ENCODE peak calls at places on chromosomes 12 and 14, in four cellular contexts. U is right lobe of liver, T is stomach, Q is GM12891. A is an unnamed sample.

GRCh38 chr12:105256011-105256410 is 20.0 kb upstream of the APPL2 start:
- DNase-seq in U (no peak), T (no peak), Q (no peak), A (no peak)

GRCh38 chr12:49966511-49967041 is 4.9 kb downstream of the AQP5 start:
- DNase-seq in Q (no peak), T (no peak), U (no peak), A (no peak)

GRCh38 chr12:20865873-20866272 is 55.4 kb downstream of the SLCO1B3 start:
- DNase-seq in T (no peak), U (no peak), Q (no peak), A (no peak)

GRCh38 chr12:8886515-8887284 is 27.6 kb upstream of the PHC1 start:
- DNase-seq in T (no peak), U (no peak), Q (no peak), A (no peak)

GRCh38 chr12:57905812-57906475 is 35.4 kb upstream of the ATP23 start:
- DNase-seq in T (no peak), Q (no peak), U (no peak), A (no peak)

GRCh38 chr14:70096866-70097265 is 91.9 kb downstream of the SLC8A3 start:
- DNase-seq in U (no peak), T (no peak), Q (no peak), A (no peak)

GRCh38 chr12:107759410-107759809 is 1.5 kb downstream of the PRDM4 start:
- DNase-seq in T (no peak), Q (no peak), U (no peak), A (peak)

GRCh38 chr14:87000071-87000470 is 992.9 kb downstream of the GALC start:
- DNase-seq in Q (no peak), T (no peak), U (no peak), A (no peak)

GRCh38 chr14:94392510-94392935 is 4.1 kb upstream of the SERPINA1 start:
- DNase-seq in Q (no peak), T (no peak), U (peak), A (no peak)

GRCh38 chr12:125221602-125222001 is 156.4 kb downstream of the AACS start:
- DNase-seq in Q (no peak), T (no peak), U (no peak), A (no peak)

GRCh38 chr12:129973236-129973961 is 69.6 kb upstream of the TMEM132D start:
- DNase-seq in Q (no peak), U (no peak), T (no peak), A (no peak)

GRCh38 chr12:93819048-93819491 is 141.9 kb downstream of the CRADD start:
- DNase-seq in T (peak), U (no peak), Q (no peak), A (no peak)

GRCh38 chr14:47590763-47591162 is 84.6 kb downstream of the MDGA2 start:
- DNase-seq in T (no peak), Q (no peak), U (no peak), A (no peak)

GRCh38 chr12:87827638-87828264 is 201.4 kb downstream of the C12orf50 start:
- DNase-seq in U (no peak), Q (no peak), T (no peak), A (peak)

GRCh38 chr14:39666386-39666785 is 234.2 kb upstream of the FBXO33 start:
- DNase-seq in T (no peak), U (no peak), Q (no peak), A (no peak)

GRCh38 chr12:10718279-10718821 is 4.8 kb downstream of the YBX3 start:
- DNase-seq in U (no peak), Q (no peak), T (no peak), A (no peak)

GRCh38 chr12:103273645-103274044 is 222.1 kb downstream of the C12orf42 start:
- DNase-seq in T (no peak), U (no peak), Q (no peak), A (no peak)

GRCh38 chr12:3405821-3406220 is 85.2 kb upstream of the PRMT8 start:
- DNase-seq in U (no peak), T (no peak), Q (no peak), A (no peak)

GRCh38 chr14:99749763-99750715 is 43.2 kb upstream of the EML1 start:
- DNase-seq in Q (no peak), T (no peak), U (no peak), A (no peak)

GRCh38 chr12:48296586-48297396 is 53.9 kb downstream of the ZNF641 start:
- DNase-seq in Q (peak), T (peak), U (peak), A (no peak)

GRCh38 chr12:42094277-42094676 is 50.4 kb downstream of the GXYLT1 start:
- DNase-seq in U (no peak), Q (no peak), T (no peak), A (peak)

GRCh38 chr14:89848165-89848564 is 106.4 kb downstream of the EFCAB11 start:
- DNase-seq in T (no peak), Q (no peak), U (no peak), A (no peak)

GRCh38 chr12:109586385-109587296 is 13.0 kb downstream of the MVK start:
- DNase-seq in U (no peak), Q (no peak), T (no peak), A (no peak)

GRCh38 chr12:11839093-11839641 is 189.7 kb downstream of the ETV6 start:
- DNase-seq in T (no peak), U (peak), Q (no peak), A (no peak)

GRCh38 chr12:32051511-32052299 is 54.9 kb upstream of the BICD1 start:
- DNase-seq in T (no peak), Q (no peak), U (no peak), A (peak)

GRCh38 chr12:7498832-7499231 is 4.7 kb downstream of the CD163 start:
- DNase-seq in Q (no peak), U (no peak), T (no peak), A (peak)

GRCh38 chr14:29584992-29585391 is 342.7 kb downstream of the PRKD1 start:
- DNase-seq in U (peak), Q (no peak), T (no peak), A (no peak)

GRCh38 chr14:75543786-75544185 is 21.5 kb downstream of the BATF start:
- DNase-seq in T (no peak), U (no peak), Q (no peak), A (no peak)

GRCh38 chr14:32513571-32514009 is 184.5 kb downstream of the AKAP6 start:
- DNase-seq in Q (no peak), T (no peak), U (no peak), A (no peak)

GRCh38 chr14:102558566-102558965 is 33.9 kb upstream of the RCOR1 start:
- DNase-seq in T (no peak), U (no peak), Q (no peak), A (no peak)

GRCh38 chr12:89882051-89882450 is 173.4 kb upstream of the ATP2B1 start:
- DNase-seq in Q (no peak), U (no peak), T (no peak), A (no peak)

GRCh38 chr14:23751591-23751990 is 115.4 kb downstream of the DHRS2 start:
- DNase-seq in U (no peak), Q (no peak), T (no peak), A (no peak)

GRCh38 chr14:77097689-77098469 is at the start of gene CIPC:
- DNase-seq in Q (peak), T (peak), U (peak), A (peak)
- TF ChIP-seq POLR2A in Q (peak), T (peak), U (peak), A (peak)

DNA sequence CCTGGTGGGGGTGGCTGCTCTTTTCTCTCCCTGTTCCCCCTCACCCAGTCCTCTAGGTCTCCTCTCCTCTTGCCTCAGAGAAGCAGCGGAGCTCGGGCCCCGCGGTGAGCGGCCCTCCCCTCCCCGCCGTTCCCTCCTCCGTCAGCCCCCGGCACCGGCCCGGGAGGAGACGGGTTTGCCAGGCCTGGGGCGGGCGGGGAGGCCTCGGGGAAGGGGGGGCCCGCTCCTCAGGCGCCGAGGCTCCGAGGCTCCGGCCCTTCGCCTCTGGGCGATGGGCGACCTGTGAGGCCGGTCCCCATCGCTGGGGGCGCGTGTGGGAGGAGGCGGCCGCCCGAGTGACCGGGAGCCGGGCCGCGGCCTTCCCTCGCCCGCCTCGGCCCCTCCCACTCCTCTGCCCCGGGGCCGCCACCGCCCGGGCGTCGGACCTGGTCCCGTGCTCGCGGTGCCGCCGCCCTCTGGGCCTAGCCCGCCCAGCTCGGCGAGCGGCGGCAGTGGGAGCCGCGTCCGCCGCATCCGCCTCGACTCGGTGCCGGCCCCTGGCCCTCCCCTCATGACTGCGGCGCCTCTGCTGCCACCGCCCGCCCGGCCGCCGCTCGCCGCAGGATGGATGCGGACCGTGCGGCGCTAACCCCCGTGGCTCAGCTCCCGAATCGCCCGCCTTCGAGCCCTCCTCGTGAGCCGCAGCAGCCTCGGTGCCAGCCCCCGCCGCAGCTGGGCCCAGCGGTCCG is 458 bp downstream of the WNK1 start:
- DNase-seq in T (peak), Q (no peak), U (peak), A (no peak)
- TF ChIP-seq POLR2A in T (no peak), Q (no peak), U (peak), A (no peak)

GRCh38 chr14:61470954-61471279 is 149.5 kb downstream of the PRKCH start:
- DNase-seq in U (peak), Q (no peak), T (no peak), A (no peak)

GRCh38 chr14:61470261-61470953 is 149.0 kb downstream of the PRKCH start:
- DNase-seq in Q (no peak), U (peak), T (no peak), A (no peak)

GRCh38 chr14:61471297-61471980 is 150.1 kb downstream of the PRKCH start:
- DNase-seq in U (peak), Q (no peak), T (no peak), A (no peak)

GRCh38 chr14:61472801-61473376 is 151.5 kb downstream of the PRKCH start:
- DNase-seq in U (peak), Q (no peak), T (no peak), A (no peak)

DNA sequence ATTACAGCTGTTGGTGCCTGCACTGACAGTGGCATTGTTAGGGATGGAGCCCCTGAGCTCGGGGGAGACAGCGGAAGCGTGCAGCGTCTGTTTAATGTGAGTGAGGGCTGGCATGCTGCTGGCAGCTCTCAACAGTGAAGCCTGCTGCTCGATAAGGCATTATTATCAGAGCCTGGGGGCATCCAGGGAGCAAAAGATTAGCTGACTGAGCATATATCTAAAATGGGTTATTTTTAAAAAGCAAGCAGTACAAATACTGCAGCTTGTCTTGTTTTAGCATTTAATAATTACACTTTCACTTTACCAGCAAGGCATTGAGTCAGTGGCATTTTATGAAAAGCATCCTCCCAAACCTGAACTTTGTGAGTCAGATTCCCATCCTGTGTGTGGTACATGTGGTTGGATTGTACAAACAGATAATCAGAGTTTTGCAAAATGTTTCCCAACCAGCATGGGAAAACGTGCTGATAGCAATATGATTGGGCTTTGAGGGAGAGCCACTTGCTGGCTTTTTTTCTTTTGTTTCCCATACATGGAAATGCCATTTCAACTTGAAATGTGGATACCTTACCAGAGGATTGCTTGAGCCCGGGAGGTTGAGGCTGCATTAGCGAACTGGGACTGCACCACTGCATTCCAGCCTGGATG is 150.8 kb downstream of the PRKCH start:
- DNase-seq in T (no peak), Q (no peak), U (peak), A (peak)
- TF ChIP-seq POLR2A in T (no peak), Q (no peak), U (no peak), A (no peak)

GRCh38 chr12:121893901-121894540 is 5.4 kb downstream of the PSMD9 start:
- DNase-seq in T (peak), Q (no peak), U (no peak), A (peak)

GRCh38 chr12:121892673-121893561 is 4.3 kb downstream of the PSMD9 start:
- DNase-seq in U (no peak), T (no peak), Q (no peak), A (no peak)

GRCh38 chr12:121889267-121889624 is 656 bp downstream of the PSMD9 start:
- DNase-seq in U (no peak), T (no peak), Q (no peak), A (no peak)

GRCh38 chr12:121888083-121888477 is 510 bp upstream of the PSMD9 start:
- DNase-seq in Q (no peak), U (no peak), T (no peak), A (no peak)

DNA sequence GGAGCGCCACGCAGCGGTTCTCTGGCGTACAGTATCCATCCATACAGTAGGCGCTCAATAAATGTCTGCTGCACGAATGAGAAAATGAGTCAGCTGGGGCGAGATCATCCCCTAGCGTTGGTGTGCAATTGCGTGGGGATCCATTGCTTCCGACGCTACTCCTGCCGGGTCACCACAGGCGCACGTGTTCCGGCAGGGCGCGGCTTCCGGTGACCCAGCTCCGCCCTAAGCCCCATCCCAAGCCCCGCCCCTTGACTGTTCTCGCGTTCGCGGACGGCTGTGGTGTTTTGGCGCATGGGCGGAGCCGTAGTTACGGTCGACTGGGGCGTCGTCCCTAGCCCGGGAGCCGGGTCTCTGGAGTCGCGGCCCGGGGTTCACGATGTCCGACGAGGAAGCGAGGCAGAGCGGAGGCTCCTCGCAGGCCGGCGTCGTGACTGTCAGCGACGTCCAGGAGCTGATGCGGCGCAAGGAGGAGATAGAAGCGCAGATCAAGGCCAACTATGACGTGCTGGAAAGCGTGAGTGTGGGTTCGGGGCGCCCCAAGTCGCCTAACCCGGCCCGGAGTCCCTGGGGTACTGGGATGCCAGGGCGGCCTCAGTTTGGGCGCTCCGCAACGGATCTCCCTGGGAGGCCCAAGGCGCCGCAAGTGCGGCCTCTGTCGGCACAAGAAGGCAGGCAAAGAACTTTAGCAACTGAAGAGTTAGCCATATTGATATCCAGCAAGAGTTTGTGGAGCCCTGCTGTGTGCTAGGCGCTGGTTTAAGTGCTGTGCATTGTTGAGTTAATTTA is at the start of gene PSMD9:
- DNase-seq in U (peak), Q (peak), T (peak), A (peak)
- TF ChIP-seq POLR2A in U (peak), Q (peak), T (no peak), A (peak)

A was measured in H54.